ENCODE peak calls at places on chromosome 7, in four cellular contexts. I is HepG2, F is kidney, J is HCT116. X is an unnamed sample.

GRCh38 chr7:107659666-107660065 is 962 bp upstream of the SLC26A4 start:
- DNase-seq in I (no peak), F (no peak), J (peak), X (no peak)

GRCh38 chr7:157501576-157501975 is 164.8 kb downstream of the DNAJB6 start:
- DNase-seq in I (no peak), F (no peak), J (no peak), X (peak)

GRCh38 chr7:29370531-29371314 is 176.1 kb downstream of the CHN2 start:
- DNase-seq in I (peak), F (no peak), J (peak), X (peak)

GRCh38 chr7:44309271-44310091 is 15.9 kb downstream of the CAMK2B start:
- DNase-seq in I (peak), F (peak), J (no peak), X (peak)

GRCh38 chr7:77566421-77566820 is 29.3 kb downstream of the PTPN12 start:
- DNase-seq in I (no peak), F (no peak), J (no peak), X (peak)

GRCh38 chr7:31991846-31992245 is 78.4 kb downstream of the PDE1C start:
- DNase-seq in I (no peak), F (no peak), J (no peak), X (no peak)

GRCh38 chr7:100160067-100160466 is 1.5 kb upstream of the TRAPPC14 start:
- DNase-seq in I (no peak), F (no peak), J (no peak), X (no peak)

GRCh38 chr7:84176716-84177115 is 17.9 kb downstream of the SEMA3A start:
- DNase-seq in I (no peak), F (no peak), J (no peak), X (no peak)

GRCh38 chr7:96670338-96671289 is 39.0 kb downstream of the SEM1 start:
- DNase-seq in I (no peak), F (no peak), J (no peak), X (no peak)

GRCh38 chr7:122864016-122864415 is 22.2 kb downstream of the CADPS2 start:
- DNase-seq in I (no peak), F (no peak), J (no peak), X (no peak)

GRCh38 chr7:94393251-94393758 is 1.4 kb upstream of the COL1A2 start:
- DNase-seq in I (no peak), F (peak), J (no peak), X (peak)

GRCh38 chr7:129684777-129685176 is 73.3 kb downstream of the NRF1 start:
- DNase-seq in I (peak), F (no peak), J (no peak), X (no peak)

GRCh38 chr7:90474284-90475210 is 5.1 kb downstream of the PTTG1IP2 start:
- DNase-seq in I (no peak), F (no peak), J (peak), X (no peak)

GRCh38 chr7:75866497-75867389 is 12.1 kb upstream of the RHBDD2 start:
- DNase-seq in I (peak), F (peak), J (peak), X (peak)

GRCh38 chr7:43769791-43770465 is 11.4 kb downstream of the BLVRA start:
- DNase-seq in I (peak), F (no peak), J (no peak), X (no peak)

GRCh38 chr7:22635349-22635748 is 91.7 kb upstream of the IL6 start:
- DNase-seq in I (no peak), F (no peak), J (no peak), X (no peak)

GRCh38 chr7:107394301-107394700 is 75.6 kb upstream of the GPR22 start:
- DNase-seq in I (no peak), F (no peak), J (no peak), X (no peak)

GRCh38 chr7:28272461-28272877 is 91.9 kb upstream of the JAZF1 start:
- DNase-seq in I (no peak), F (no peak), J (peak), X (peak)

GRCh38 chr7:29109356-29109755 is 37.0 kb downstream of the CPVL start:
- DNase-seq in I (no peak), F (no peak), J (no peak), X (no peak)

GRCh38 chr7:155815332-155816191 is 3.3 kb upstream of the SHH start:
- DNase-seq in I (no peak), F (peak), J (no peak), X (peak)

GRCh38 chr7:113717739-113718138 is 201.1 kb downstream of the PPP1R3A start:
- DNase-seq in I (no peak), F (no peak), J (no peak), X (no peak)

GRCh38 chr7:18700147-18700546 is 204.6 kb downstream of the HDAC9 start:
- DNase-seq in I (no peak), F (no peak), J (peak), X (peak)
- TF ChIP-seq CTCF in I (no peak), F (no peak), J (peak), X (peak)

GRCh38 chr7:130958846-130959245 is 224.8 kb upstream of the KLF14 start:
- DNase-seq in I (no peak), F (no peak), J (no peak), X (no peak)

GRCh38 chr7:130960208-130960988 is 226.4 kb upstream of the KLF14 start:
- DNase-seq in I (no peak), F (no peak), J (peak), X (no peak)

GRCh38 chr7:130957722-130958360 is 223.8 kb upstream of the KLF14 start:
- DNase-seq in I (no peak), F (no peak), J (no peak), X (no peak)

GRCh38 chr7:130961128-130961601 is 227.2 kb upstream of the KLF14 start:
- DNase-seq in I (no peak), F (no peak), J (peak), X (no peak)

DNA sequence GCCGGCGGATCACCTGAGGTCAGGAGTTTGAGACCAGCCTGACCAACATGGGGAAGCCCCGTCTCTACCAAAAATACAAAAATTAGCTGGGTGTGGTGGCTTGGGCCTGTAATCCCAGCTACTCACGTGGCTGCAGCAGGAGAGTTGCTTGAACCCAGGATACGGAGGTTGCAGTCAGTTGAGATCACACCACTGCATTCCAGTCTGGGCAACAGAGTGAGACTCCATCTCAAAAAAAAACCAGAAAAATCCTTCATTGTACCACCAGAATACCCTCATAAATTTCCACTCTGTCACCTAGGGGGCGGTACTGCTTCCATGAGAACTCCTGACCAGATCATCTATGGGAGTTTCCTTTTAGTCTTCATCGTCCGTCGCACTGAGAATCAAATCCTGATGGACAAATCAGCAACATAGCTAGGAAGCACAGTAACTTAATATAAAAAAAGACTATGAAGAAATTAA is 225.8 kb upstream of the KLF14 start:
- DNase-seq in I (peak), F (no peak), J (peak), X (peak)
- H3K9ac ChIP-seq in I (no peak), F (no peak), J (peak), X (no peak)

GRCh38 chr7:87627634-87627994 is 584 bp upstream of the RUNDC3B start:
- DNase-seq in I (no peak), F (peak), J (no peak), X (no peak)

GRCh38 chr7:87625101-87625500 is 3.1 kb upstream of the RUNDC3B start:
- DNase-seq in I (no peak), F (no peak), J (no peak), X (no peak)

GRCh38 chr7:87628780-87629569 is 777 bp downstream of the RUNDC3B start:
- DNase-seq in I (peak), F (peak), J (peak), X (peak)

GRCh38 chr7:87624628-87625027 is 3.6 kb upstream of the RUNDC3B start:
- DNase-seq in I (no peak), F (no peak), J (no peak), X (no peak)
- TF ChIP-seq CTCF in I (peak), F (peak), J (peak), X (peak)

GRCh38 chr7:115910541-115911164 is 119.9 kb downstream of the TFEC start:
- DNase-seq in I (peak), F (no peak), J (peak), X (no peak)
- H3K9ac ChIP-seq in I (no peak), F (no peak), J (no peak), X (no peak)

DNA sequence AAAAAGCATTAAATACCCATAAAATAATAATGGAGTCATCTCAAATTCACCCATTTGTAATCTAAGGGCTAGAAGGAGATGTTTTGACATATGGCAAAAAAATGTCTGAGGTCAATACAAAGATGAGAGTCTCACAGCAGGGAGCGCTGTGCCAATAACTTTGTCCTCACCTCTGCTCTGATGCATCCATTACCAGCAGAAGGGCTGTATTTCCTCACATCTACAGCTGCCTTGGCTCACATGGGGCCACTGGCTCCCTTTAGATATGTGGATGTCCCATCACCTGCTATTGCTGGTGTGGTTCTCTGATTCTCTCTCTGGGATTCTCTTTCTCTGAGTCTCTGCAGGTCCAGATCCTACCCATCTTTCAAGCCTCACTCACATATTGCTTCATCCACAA is 90.3 kb upstream of the FAM133B start:
- DNase-seq in I (peak), F (no peak), J (no peak), X (no peak)
- TF ChIP-seq CTCF in I (no peak), F (no peak), J (no peak), X (no peak)

GRCh38 chr7:105854516-105854915 is 21.9 kb downstream of the ATXN7L1 start:
- DNase-seq in I (no peak), F (no peak), J (no peak), X (no peak)
- H3K9ac ChIP-seq in I (no peak), F (no peak), J (no peak), X (no peak)

X was measured in endodermal cell.